ENCODE peak calls at places on chromosome 12, in four cellular contexts. One of them, this sample, is unnamed.

GRCh38 chr12:6942331-6942665 is 1.3 kb upstream of the RNU7-1 start:
- DNase-seq in fibroblast of lung: peak; percentile 38
- DNase-seq in heart left ventricle: peak; percentile 60
- DNase-seq in right lobe of liver: no peak
- DNase-seq in this sample: no peak

GRCh38 chr12:48999371-49000131 is at the start of gene DDN:
- DNase-seq in fibroblast of lung: peak; percentile 52
- DNase-seq in heart left ventricle: no peak
- DNase-seq in right lobe of liver: no peak
- DNase-seq in this sample: peak; percentile 85

GRCh38 chr12:6632026-6632978 is 3.5 kb downstream of the LPAR5 start:
- DNase-seq in fibroblast of lung: no peak
- DNase-seq in heart left ventricle: no peak
- DNase-seq in right lobe of liver: no peak
- DNase-seq in this sample: peak; percentile 54

GRCh38 chr12:65675141-65675621 is 149.1 kb upstream of the HMGA2 start:
- DNase-seq in fibroblast of lung: peak; percentile 41
- DNase-seq in heart left ventricle: no peak
- DNase-seq in right lobe of liver: no peak
- DNase-seq in this sample: no peak

GRCh38 chr12:47790676-47791350 is 17.8 kb downstream of the SLC48A1 start:
- DNase-seq in fibroblast of lung: no peak
- DNase-seq in heart left ventricle: peak; percentile 24
- DNase-seq in right lobe of liver: peak; percentile 45
- DNase-seq in this sample: no peak

GRCh38 chr12:76952995-76953394 is 74.2 kb upstream of the CSRP2 start:
- DNase-seq in fibroblast of lung: no peak
- DNase-seq in heart left ventricle: no peak
- DNase-seq in right lobe of liver: no peak
- DNase-seq in this sample: no peak

GRCh38 chr12:109764776-109765492 is 51.3 kb downstream of the FAM222A start:
- DNase-seq in fibroblast of lung: no peak
- DNase-seq in heart left ventricle: no peak
- DNase-seq in right lobe of liver: peak; percentile 32
- DNase-seq in this sample: no peak

GRCh38 chr12:1822699-1823098 is 2.3 kb downstream of the LRTM2 start:
- DNase-seq in fibroblast of lung: no peak
- DNase-seq in heart left ventricle: no peak
- DNase-seq in right lobe of liver: no peak
- DNase-seq in this sample: no peak

DNA sequence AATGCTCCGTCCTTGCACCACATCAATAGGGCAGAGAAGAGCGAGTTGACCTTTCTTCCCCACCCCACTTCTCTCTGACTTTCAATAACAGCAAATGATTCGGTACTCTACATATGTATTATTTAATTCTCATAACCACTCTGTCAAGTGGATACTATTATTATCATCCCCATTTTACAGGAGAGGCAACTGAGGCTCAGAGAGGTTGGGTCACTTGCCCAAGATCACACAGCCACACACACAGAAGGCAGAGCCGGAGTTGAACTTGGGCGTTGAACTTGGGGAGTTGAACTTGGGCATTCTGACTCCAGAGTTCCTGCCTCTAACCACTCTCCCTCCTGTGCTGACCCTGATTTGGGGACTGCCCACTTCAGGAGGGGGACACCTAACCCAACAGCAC is 659 bp downstream of the MYL2 start:
- DNase-seq in fibroblast of lung: no peak
- DNase-seq in heart left ventricle: no peak
- DNase-seq in right lobe of liver: no peak
- DNase-seq in this sample: no peak
- H3K4me1 ChIP-seq in fibroblast of lung: no peaks in the 10 kb centered on the region
- H3K4me1 ChIP-seq in heart left ventricle: no peaks in the 10 kb centered on the region
- H3K4me1 ChIP-seq in right lobe of liver: no peaks in the 10 kb centered on the region
- H3K4me1 ChIP-seq in this sample: no peaks in the 10 kb centered on the region

GRCh38 chr12:103802586-103802886 is 38.5 kb downstream of the NT5DC3 start:
- DNase-seq in fibroblast of lung: no peak
- DNase-seq in heart left ventricle: no peak
- DNase-seq in right lobe of liver: no peak
- DNase-seq in this sample: no peak
- H3K4me3 ChIP-seq in fibroblast of lung: no peak overlapping the region
- H3K4me3 ChIP-seq in heart left ventricle: no peak overlapping the region
- H3K4me3 ChIP-seq in right lobe of liver: no peak overlapping the region
- H3K4me3 ChIP-seq in this sample: no peak overlapping the region

GRCh38 chr12:122869207-122869973 is 26.5 kb downstream of the VPS37B start:
- DNase-seq in fibroblast of lung: no peak
- DNase-seq in heart left ventricle: no peak
- DNase-seq in right lobe of liver: no peak
- DNase-seq in this sample: no peak
- H3K4me1 ChIP-seq in fibroblast of lung: peaks cover 14% of the 10 kb centered on the region
- H3K4me1 ChIP-seq in heart left ventricle: peaks cover 93% of the 10 kb centered on the region
- H3K4me1 ChIP-seq in right lobe of liver: no peaks in the 10 kb centered on the region
- H3K4me1 ChIP-seq in this sample: peaks cover 43% of the 10 kb centered on the region

GRCh38 chr12:118304093-118304492 is 68.6 kb downstream of the TAOK3 start:
- DNase-seq in fibroblast of lung: no peak
- DNase-seq in heart left ventricle: no peak
- DNase-seq in right lobe of liver: no peak
- DNase-seq in this sample: no peak

GRCh38 chr12:118302053-118302452 is 70.7 kb downstream of the TAOK3 start:
- DNase-seq in fibroblast of lung: peak; percentile 41
- DNase-seq in heart left ventricle: no peak
- DNase-seq in right lobe of liver: no peak
- DNase-seq in this sample: no peak

GRCh38 chr12:118297284-118297683 is 75.4 kb downstream of the TAOK3 start:
- DNase-seq in fibroblast of lung: no peak
- DNase-seq in heart left ventricle: no peak
- DNase-seq in right lobe of liver: no peak
- DNase-seq in this sample: no peak

DNA sequence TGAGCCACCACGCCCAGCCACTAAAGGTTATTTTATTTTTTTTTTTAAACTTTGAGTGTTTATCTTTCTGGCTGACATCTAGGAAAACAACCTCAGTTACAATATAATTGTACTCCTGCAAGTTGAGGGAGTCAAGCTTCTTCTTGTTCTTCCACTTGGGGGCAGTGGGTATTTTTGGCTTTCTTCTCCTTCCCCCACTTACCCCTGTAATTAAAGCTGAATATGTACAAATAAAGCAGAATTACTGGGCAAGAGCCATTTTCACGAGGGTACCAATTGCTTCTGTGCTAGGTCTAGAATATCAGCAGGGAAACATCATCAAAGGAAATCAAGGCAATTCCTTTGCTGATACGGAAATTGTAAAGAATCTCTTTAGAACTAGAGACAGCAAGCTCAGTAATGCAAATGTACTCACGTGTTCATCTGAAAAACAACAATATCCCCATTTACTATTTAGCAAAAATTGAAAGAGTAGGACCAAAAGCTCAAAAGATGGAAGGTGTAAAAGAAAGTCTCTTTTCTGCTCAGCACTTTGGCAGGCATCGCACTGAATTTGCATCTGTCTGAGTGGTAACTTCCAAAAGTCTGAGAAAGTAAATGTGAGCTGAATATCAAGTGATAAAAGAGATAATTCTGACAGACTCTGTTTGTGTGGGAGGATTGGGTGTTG is 72.8 kb downstream of the TAOK3 start:
- DNase-seq in fibroblast of lung: no peak
- DNase-seq in heart left ventricle: no peak
- DNase-seq in right lobe of liver: no peak
- DNase-seq in this sample: peak; percentile 61
- H3K4me3 ChIP-seq in fibroblast of lung: no peak overlapping the region
- H3K4me3 ChIP-seq in heart left ventricle: no peak overlapping the region
- H3K4me3 ChIP-seq in right lobe of liver: no peak overlapping the region
- H3K4me3 ChIP-seq in this sample: peak overlapping the region; percentile 21

GRCh38 chr12:121810234-121810817 is 6.5 kb downstream of the SETD1B start:
- DNase-seq in fibroblast of lung: no peak
- DNase-seq in heart left ventricle: no peak
- DNase-seq in right lobe of liver: no peak
- DNase-seq in this sample: no peak

GRCh38 chr12:121812320-121812871 is 8.6 kb downstream of the SETD1B start:
- DNase-seq in fibroblast of lung: peak; percentile 68
- DNase-seq in heart left ventricle: peak; percentile 88
- DNase-seq in right lobe of liver: peak; percentile 85
- DNase-seq in this sample: peak; percentile 64

GRCh38 chr12:121812921-121813896 is 9.4 kb downstream of the SETD1B start:
- DNase-seq in fibroblast of lung: no peak
- DNase-seq in heart left ventricle: no peak
- DNase-seq in right lobe of liver: peak; percentile 62
- DNase-seq in this sample: no peak

GRCh38 chr12:121810833-121811433 is 7.1 kb downstream of the SETD1B start:
- DNase-seq in fibroblast of lung: no peak
- DNase-seq in heart left ventricle: no peak
- DNase-seq in right lobe of liver: no peak
- DNase-seq in this sample: no peak

DNA sequence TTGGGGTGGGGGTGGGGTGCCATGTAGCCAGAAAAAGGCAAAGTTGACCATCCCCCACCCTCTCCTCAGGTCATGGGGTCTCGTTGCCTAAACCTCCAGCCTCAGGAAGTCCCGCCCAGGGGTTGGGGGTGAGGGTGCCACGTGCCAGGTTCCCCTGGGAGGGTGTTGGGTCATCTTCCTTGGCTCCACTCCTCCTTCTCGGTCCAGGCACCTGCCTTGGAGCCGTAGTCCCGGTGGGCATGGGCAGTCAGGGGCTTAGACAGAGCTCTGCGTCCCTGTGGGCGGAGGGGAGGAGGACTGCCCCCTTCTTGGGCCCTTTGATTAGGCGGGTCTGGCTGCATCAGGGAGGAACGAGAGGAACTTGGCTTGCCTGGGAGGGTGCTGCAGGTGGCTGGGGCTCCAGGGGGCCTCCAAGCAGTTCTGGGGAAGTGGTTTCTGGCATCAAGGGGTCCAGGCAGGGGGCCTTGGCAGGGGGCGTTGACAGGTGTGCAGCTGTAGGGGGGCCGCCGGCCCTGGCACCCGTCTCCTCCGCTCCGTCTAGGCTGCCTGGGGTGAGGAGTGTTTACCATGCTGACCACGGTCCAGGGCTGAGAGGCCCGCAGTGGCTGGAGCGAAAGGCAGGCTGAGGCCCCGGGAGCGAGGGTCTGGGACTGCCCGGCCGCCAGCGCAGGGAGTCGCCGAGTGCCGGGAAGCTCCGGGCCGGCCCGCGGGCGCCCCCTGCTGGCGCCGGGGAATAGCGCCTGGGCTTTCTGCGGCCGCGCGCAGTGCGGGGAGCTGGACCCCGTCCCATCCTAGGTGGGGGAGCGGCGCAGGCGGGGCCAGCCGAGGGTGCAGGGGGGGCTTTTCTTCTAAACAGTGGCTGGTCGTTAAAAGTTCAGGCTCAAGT is 7.9 kb downstream of the SETD1B start:
- DNase-seq in fibroblast of lung: peak; percentile 59
- DNase-seq in heart left ventricle: peak; percentile 88
- DNase-seq in right lobe of liver: peak; percentile 81
- DNase-seq in this sample: peak; percentile 73
- H3K4me1 ChIP-seq in fibroblast of lung: peaks cover 14% of the 10 kb centered on the region
- H3K4me1 ChIP-seq in heart left ventricle: peaks cover 31% of the 10 kb centered on the region
- H3K4me1 ChIP-seq in right lobe of liver: no peaks in the 10 kb centered on the region
- H3K4me1 ChIP-seq in this sample: peaks cover 23% of the 10 kb centered on the region

GRCh38 chr12:108690191-108690518 is 41.2 kb downstream of the CORO1C start:
- DNase-seq in fibroblast of lung: no peak
- DNase-seq in heart left ventricle: no peak
- DNase-seq in right lobe of liver: no peak
- DNase-seq in this sample: no peak
- H3K4me3 ChIP-seq in fibroblast of lung: peak overlapping the region; percentile 50
- H3K4me3 ChIP-seq in heart left ventricle: no peak overlapping the region
- H3K4me3 ChIP-seq in right lobe of liver: no peak overlapping the region
- H3K4me3 ChIP-seq in this sample: no peak overlapping the region

DNA sequence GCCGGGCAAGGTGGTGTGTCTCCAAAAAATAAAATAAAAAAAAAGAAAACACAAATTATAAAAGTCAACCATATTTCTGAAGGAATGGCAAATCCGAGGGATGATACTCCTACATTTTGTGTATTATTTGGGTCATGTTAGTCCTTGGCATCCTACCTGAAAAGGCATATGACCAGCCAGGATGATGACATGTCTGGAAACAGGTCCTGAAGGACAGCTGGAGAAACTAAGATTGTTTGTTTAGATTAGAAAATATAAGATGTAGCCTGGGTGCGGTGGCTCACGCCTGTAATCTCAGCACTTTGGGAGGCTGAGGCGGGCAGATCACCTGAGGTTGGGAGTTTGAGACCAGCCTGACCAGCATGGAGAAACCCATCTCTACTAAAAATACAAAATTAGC is 47.6 kb upstream of the FOXJ2 start:
- DNase-seq in fibroblast of lung: no peak
- DNase-seq in heart left ventricle: no peak
- DNase-seq in right lobe of liver: no peak
- DNase-seq in this sample: no peak
- H3K4me1 ChIP-seq in fibroblast of lung: no peaks in the 10 kb centered on the region
- H3K4me1 ChIP-seq in heart left ventricle: no peaks in the 10 kb centered on the region
- H3K4me1 ChIP-seq in right lobe of liver: no peaks in the 10 kb centered on the region
- H3K4me1 ChIP-seq in this sample: peaks cover 6% of the 10 kb centered on the region

DNA sequence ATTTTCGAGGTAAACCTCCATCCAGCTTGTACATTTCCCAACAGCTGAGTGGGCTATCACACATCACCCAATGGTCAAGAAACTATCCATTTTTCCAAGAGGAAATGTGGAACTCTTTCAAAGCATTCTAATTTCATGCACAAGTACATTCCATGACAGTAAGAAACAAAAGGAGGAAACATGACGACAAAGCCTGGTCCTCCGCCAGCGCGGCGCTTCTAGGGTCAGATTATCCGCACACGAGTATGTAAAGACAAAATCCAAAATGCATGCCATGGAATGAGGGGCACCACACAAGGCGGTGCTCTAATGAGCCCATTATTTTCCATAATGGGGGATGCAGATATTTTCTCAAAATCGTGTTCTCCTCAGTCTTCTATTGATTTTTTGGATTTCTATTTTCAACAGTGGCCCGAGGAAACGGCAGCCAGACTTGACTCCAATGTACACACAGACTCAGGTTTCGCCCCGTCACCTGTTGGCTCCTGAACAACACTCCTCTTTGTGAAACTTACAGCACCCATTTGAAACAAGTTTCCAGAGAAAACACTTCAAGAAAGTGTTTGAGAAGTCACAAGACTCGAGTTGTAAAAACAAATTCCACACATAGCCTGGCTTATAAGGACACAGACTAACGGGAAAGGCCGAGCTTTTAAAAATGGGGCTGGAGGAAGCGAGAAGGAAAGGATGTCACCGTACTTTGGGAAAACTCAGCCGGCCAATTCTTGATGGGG is 107.3 kb downstream of the PRICKLE1 start:
- DNase-seq in fibroblast of lung: peak; percentile 67
- DNase-seq in heart left ventricle: peak; percentile 74
- DNase-seq in right lobe of liver: no peak
- DNase-seq in this sample: no peak
- H3K4me3 ChIP-seq in fibroblast of lung: peak overlapping the region; percentile 80
- H3K4me3 ChIP-seq in heart left ventricle: peak overlapping the region; percentile 95
- H3K4me3 ChIP-seq in right lobe of liver: peak overlapping the region; percentile 45
- H3K4me3 ChIP-seq in this sample: peak overlapping the region; percentile 74